ENCODE peak calls at places on chromosomes 7 and 10, in four cellular contexts. O, W, Q and U are unnamed samples.

GRCh38 chr10:101140084-101140949 is 9.2 kb downstream of the TLX1 start:
- DNase-seq in Q (no peak), O (no peak), W (no peak), U (no peak)

GRCh38 chr10:69965919-69966662 is 86.6 kb upstream of the MACROH2A2 start:
- DNase-seq in Q (no peak), O (no peak), W (no peak), U (no peak)

GRCh38 chr7:832292-832967 is at the start of gene SUN1:
- DNase-seq in W (peak), O (peak), Q (no peak), U (no peak)

GRCh38 chr10:69382382-69383117 is 34.2 kb downstream of the TACR2 start:
- DNase-seq in W (no peak), O (no peak), Q (no peak), U (no peak)

GRCh38 chr7:3673524-3673923 is 372.5 kb downstream of the SDK1 start:
- DNase-seq in Q (peak), W (no peak), O (no peak), U (peak)

GRCh38 chr10:13089345-13089744 is 10.6 kb upstream of the OPTN start:
- DNase-seq in O (no peak), Q (no peak), W (no peak), U (no peak)

GRCh38 chr7:102125127-102125561 is 161.5 kb upstream of the SH2B2 start:
- DNase-seq in O (peak), W (peak), Q (peak), U (peak)

GRCh38 chr10:48522011-48522765 is 82.7 kb downstream of the ARHGAP22 start:
- DNase-seq in W (no peak), Q (no peak), O (no peak), U (peak)

GRCh38 chr10:121296378-121296777 is 301.9 kb downstream of the FGFR2 start:
- DNase-seq in O (no peak), W (no peak), Q (no peak), U (no peak)

GRCh38 chr10:111370101-111370500 is 293.3 kb downstream of the ADRA2A start:
- DNase-seq in Q (no peak), W (no peak), O (no peak), U (peak)

GRCh38 chr10:61897671-61898434 is 3.6 kb upstream of the ARID5B start:
- DNase-seq in W (no peak), Q (peak), O (no peak), U (no peak)

GRCh38 chr10:125550362-125550761 is 132.6 kb downstream of the TEX36 start:
- DNase-seq in W (no peak), O (no peak), Q (no peak), U (no peak)

GRCh38 chr10:65571011-65571570 is 1354.7 kb upstream of the LRRTM3 start:
- DNase-seq in O (peak), W (no peak), Q (no peak), U (no peak)

GRCh38 chr10:70492786-70493659 is 14.5 kb downstream of the PALD1 start:
- DNase-seq in Q (no peak), W (no peak), O (no peak), U (no peak)

GRCh38 chr10:114767101-114767588 is 54.4 kb upstream of the FHIP2A start:
- DNase-seq in O (no peak), Q (no peak), W (no peak), U (no peak)

GRCh38 chr10:72429931-72430330 is 75.2 kb upstream of the DNAJB12 start:
- DNase-seq in O (no peak), W (no peak), Q (no peak), U (no peak)

GRCh38 chr7:44149571-44150465 is 8.7 kb upstream of the MYL7 start:
- DNase-seq in O (no peak), Q (no peak), W (no peak), U (no peak)

GRCh38 chr10:33136781-33137180 is 178.8 kb upstream of the ITGB1 start:
- DNase-seq in Q (no peak), W (no peak), O (peak), U (no peak)

GRCh38 chr7:140640727-140641531 is at the start of gene DENND2A:
- DNase-seq in O (no peak), W (no peak), Q (no peak), U (no peak)

GRCh38 chr7:43196379-43196778 is 83.9 kb downstream of the HECW1 start:
- DNase-seq in O (no peak), Q (no peak), W (no peak), U (no peak)

GRCh38 chr10:18397886-18398285 is 253.5 kb downstream of the NSUN6 start:
- DNase-seq in O (no peak), W (no peak), Q (no peak), U (no peak)

GRCh38 chr7:110835889-110836288 is 255.0 kb upstream of the LRRN3 start:
- DNase-seq in Q (no peak), O (no peak), W (no peak), U (no peak)

GRCh38 chr7:101088858-101089529 is 3.7 kb downstream of the TRIM56 start:
- DNase-seq in Q (no peak), W (no peak), O (no peak), U (no peak)

GRCh38 chr7:4753610-4754432 is 21.6 kb upstream of the AP5Z1 start:
- DNase-seq in W (no peak), O (peak), Q (peak), U (peak)

GRCh38 chr7:130290745-130291144 is 2.2 kb upstream of the CPA4 start:
- DNase-seq in O (peak), W (no peak), Q (peak), U (no peak)

GRCh38 chr10:79111427-79111826 is 42.7 kb downstream of the ZMIZ1 start:
- DNase-seq in O (no peak), W (no peak), Q (no peak), U (no peak)

GRCh38 chr7:137626469-137627067 is 220.2 kb downstream of the DGKI start:
- DNase-seq in O (peak), Q (peak), W (peak), U (no peak)

GRCh38 chr10:93554760-93555432 is 11.6 kb upstream of the FFAR4 start:
- DNase-seq in W (no peak), Q (peak), O (peak), U (peak)

GRCh38 chr10:132396495-132397035 is 435 bp upstream of the PWWP2B start:
- DNase-seq in Q (peak), O (no peak), W (no peak), U (no peak)

GRCh38 chr10:82228701-82229100 is 353.7 kb downstream of the NRG3 start:
- DNase-seq in Q (no peak), O (no peak), W (no peak), U (no peak)

DNA sequence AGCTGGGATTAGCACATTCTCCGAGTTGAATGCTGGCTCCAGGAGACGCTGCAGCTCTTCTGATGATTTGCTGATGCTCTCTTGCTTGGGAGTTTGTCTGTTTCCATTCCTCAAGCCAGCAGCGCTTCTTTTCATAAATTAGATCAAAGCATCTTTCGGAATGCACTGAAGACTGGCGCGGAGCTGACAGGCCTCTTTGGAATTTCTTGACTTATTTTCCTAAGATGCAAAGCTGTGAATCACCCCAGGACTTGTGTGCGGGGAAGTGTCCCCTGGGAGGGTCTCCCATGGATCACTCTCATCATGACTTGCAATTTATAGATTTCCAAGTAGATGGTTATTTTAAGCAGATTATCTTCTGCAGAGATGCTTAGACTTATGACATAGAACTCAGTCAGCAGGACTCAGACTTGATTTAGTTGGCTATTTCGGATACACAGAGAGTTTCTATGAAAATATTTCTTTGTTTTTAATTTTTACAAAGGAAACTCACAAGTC is 467.2 kb downstream of the TCERG1L start:
- DNase-seq in W (no peak), O (no peak), Q (no peak), U (no peak)
- TF ChIP-seq MAX in W (no peak), O (no peak), Q (no peak), U (no peak)

DNA sequence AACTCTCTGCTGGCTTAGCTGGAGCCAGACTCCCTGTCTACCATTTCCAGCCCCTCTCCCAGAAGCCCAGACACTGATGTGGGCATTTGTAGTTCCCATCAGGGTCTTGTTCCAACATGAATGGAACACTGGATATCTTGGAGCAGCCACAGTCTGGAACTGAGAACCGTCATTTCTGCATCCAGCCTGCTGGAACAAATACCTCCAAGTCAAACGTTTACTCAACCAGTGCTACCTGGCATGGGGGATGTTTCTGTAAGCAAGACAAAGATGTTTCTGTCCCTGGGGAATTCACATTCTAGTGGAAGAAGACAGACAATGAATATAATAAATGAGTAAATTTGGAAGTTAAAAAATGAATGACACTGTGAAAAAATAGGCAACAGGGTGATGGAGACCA is 70.8 kb upstream of the ZNF438 start:
- DNase-seq in W (no peak), Q (no peak), O (no peak), U (no peak)
- H3K9ac ChIP-seq in W (no peak), Q (no peak), O (no peak), U (no peak)

GRCh38 chr10:15742102-15742501 is 22.4 kb upstream of the ITGA8 start:
- DNase-seq in W (no peak), Q (no peak), O (no peak), U (no peak)

GRCh38 chr10:15740261-15740660 is 20.5 kb upstream of the ITGA8 start:
- DNase-seq in W (no peak), Q (no peak), O (no peak), U (no peak)

GRCh38 chr10:15744217-15744865 is 24.6 kb upstream of the ITGA8 start:
- DNase-seq in O (peak), Q (peak), W (no peak), U (peak)

GRCh38 chr10:15743443-15743842 is 23.7 kb upstream of the ITGA8 start:
- DNase-seq in O (no peak), W (no peak), Q (no peak), U (no peak)

DNA sequence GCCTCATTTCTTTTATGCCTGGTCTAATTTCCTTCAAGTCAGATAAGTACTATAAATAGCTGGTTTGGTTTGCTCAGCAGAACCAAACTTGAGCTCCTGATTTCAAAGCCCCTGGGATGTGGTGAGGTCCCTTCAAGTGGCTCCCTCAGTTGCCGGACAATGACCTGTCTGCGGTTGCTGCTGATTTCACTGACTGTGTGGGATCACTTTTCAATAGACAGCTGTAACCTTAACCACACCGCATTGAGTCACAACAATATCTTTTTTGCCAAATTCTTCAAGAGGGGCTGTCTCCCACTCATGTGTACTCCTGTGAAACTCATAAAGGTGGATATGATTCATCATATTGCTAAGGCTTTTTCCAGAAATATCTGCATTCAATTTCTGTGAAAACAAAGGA is 23.1 kb upstream of the ITGA8 start:
- DNase-seq in W (no peak), Q (no peak), O (no peak), U (no peak)
- TF ChIP-seq MAX in W (no peak), Q (no peak), O (no peak), U (no peak)

GRCh38 chr7:55527314-55527713 is 45.0 kb downstream of the VOPP1 start:
- DNase-seq in Q (no peak), W (no peak), O (no peak), U (no peak)

GRCh38 chr7:55523366-55523765 is 48.9 kb downstream of the VOPP1 start:
- DNase-seq in O (no peak), W (no peak), Q (no peak), U (no peak)

GRCh38 chr7:55524558-55525310 is 47.6 kb downstream of the VOPP1 start:
- DNase-seq in W (no peak), O (no peak), Q (no peak), U (no peak)

GRCh38 chr7:55526329-55526728 is 46.0 kb downstream of the VOPP1 start:
- DNase-seq in Q (no peak), O (no peak), W (no peak), U (no peak)

GRCh38 chr7:55526770-55527169 is 45.5 kb downstream of the VOPP1 start:
- DNase-seq in Q (peak), O (no peak), W (no peak), U (no peak)
- H3K9ac ChIP-seq in Q (no peak), O (no peak), W (peak), U (no peak)

DNA sequence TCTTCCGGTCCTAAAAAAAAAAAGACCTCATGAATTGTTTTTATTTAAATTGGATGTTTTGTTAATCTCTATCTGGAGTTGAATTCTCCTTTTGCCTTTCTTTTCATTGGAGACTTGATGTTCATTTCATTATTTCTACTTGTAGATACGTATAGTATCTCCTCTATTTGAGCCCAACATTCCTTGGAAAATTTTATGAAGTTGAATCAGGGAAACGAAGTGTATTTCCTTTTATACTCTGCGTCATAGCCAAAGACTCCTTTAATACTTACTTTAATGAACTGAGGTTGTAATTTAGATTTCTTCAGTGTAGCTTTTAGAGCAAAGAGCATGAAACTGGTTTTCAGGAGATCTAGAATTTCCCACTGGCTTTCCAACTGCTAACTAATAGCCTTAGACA is 132.4 kb downstream of the KIAA1217 start:
- DNase-seq in O (no peak), W (no peak), Q (no peak), U (no peak)
- TF ChIP-seq MAX in O (no peak), W (no peak), Q (no peak), U (no peak)

GRCh38 chr10:133422223-133422820 is 2.1 kb downstream of the SPRN start:
- DNase-seq in Q (no peak), O (no peak), W (no peak), U (no peak)
- H3K9ac ChIP-seq in Q (no peak), O (no peak), W (no peak), U (no peak)